ENCODE peak calls at places on chromosomes 3 and 15, in eight cellular contexts. S is HCT116; D is effector memory CD4-positive, alpha-beta T cell; X is CD8-positive, alpha-beta memory T cell; K is activated naive CD8-positive, alpha-beta T cell treated with anti-CD3 and anti-CD28 coated beads, Interleukin-2, amount 50 U/mL, for 24 hours; P is activated CD4-positive, CD25-positive, alpha-beta regulatory T cell; E is T-helper 9 cell; Z is stimulated activated CD4-positive, alpha-beta T cell treated with anti-CD3 and anti-CD28 coated beads, Interleukin-1b, Interleukin-23, amount 100 ng/mL, for 4 hours. L is an unnamed sample.

GRCh38 chr3:42194943-42195510 is 71.0 kb downstream of the CCK start:
- DNase-seq in S (no peak), X (no peak), K (no peak), Z (no peak), E (no peak), P (no peak), D (no peak), L (no peak)

GRCh38 chr15:88484781-88485246 is 17.3 kb downstream of the MRPS11 start:
- DNase-seq in P (no peak), K (no peak), D (no peak), S (no peak), X (no peak), E (no peak), Z (no peak), L (peak)

GRCh38 chr15:90762109-90762508 is 45.0 kb downstream of the BLM start:
- DNase-seq in Z (no peak), D (no peak), K (no peak), S (no peak), P (no peak), X (no peak), E (no peak), L (peak)

GRCh38 chr15:82540984-82541431 is 751 bp upstream of the RPS17 start:
- DNase-seq in E (no peak), P (no peak), Z (no peak), K (no peak), D (no peak), X (no peak), S (no peak), L (no peak)

GRCh38 chr15:62647195-62647865 is 395.2 kb upstream of the TPM1 start:
- DNase-seq in Z (no peak), S (peak), K (no peak), D (no peak), X (no peak), P (no peak), E (no peak), L (no peak)

GRCh38 chr3:130715616-130716015 is 31.0 kb downstream of the PIK3R4 start:
- DNase-seq in Z (no peak), D (no peak), X (no peak), K (no peak), P (no peak), E (no peak), S (no peak), L (no peak)

GRCh38 chr3:143443851-143444331 is 324.3 kb downstream of the CHST2 start:
- DNase-seq in S (peak), E (no peak), P (no peak), D (no peak), K (peak), X (no peak), Z (no peak), L (peak)

GRCh38 chr15:80478075-80478474 is 73.9 kb downstream of the ARNT2 start:
- DNase-seq in X (no peak), E (no peak), S (no peak), P (no peak), D (no peak), K (no peak), Z (no peak), L (no peak)

GRCh38 chr3:195873281-195873887 is 35.0 kb downstream of the TNK2 start:
- DNase-seq in P (no peak), E (no peak), K (no peak), D (no peak), S (no peak), X (no peak), Z (no peak), L (no peak)

GRCh38 chr3:16484216-16484615 is 29.3 kb downstream of the RFTN1 start:
- DNase-seq in S (no peak), D (no peak), P (no peak), Z (no peak), E (no peak), X (no peak), K (no peak), L (peak)

GRCh38 chr3:9396632-9397330 is 634 bp upstream of the SETD5 start:
- DNase-seq in P (peak), S (peak), E (peak), K (peak), Z (peak), D (peak), X (peak), L (peak)

GRCh38 chr15:29613951-29614382 is 208.3 kb downstream of the TJP1 start:
- DNase-seq in D (no peak), P (no peak), S (peak), X (no peak), Z (no peak), K (no peak), E (no peak), L (no peak)

GRCh38 chr15:58293622-58294550 is 137.9 kb upstream of the LIPC start:
- DNase-seq in Z (no peak), K (no peak), D (no peak), E (no peak), P (no peak), S (no peak), X (no peak), L (no peak)

GRCh38 chr15:25175033-25175788 is 220.4 kb downstream of the SNRPN start:
- DNase-seq in Z (no peak), D (no peak), S (no peak), P (no peak), E (no peak), K (no peak), X (no peak), L (no peak)

GRCh38 chr3:70740872-70741271 is 428.4 kb upstream of the MDFIC2 start:
- DNase-seq in S (no peak), X (no peak), E (no peak), P (no peak), K (no peak), Z (no peak), D (no peak), L (no peak)

GRCh38 chr3:122760457-122761271 is 33.0 kb downstream of the HSPBAP1 start:
- DNase-seq in K (no peak), P (no peak), Z (no peak), D (no peak), E (no peak), S (peak), X (no peak), L (no peak)

GRCh38 chr3:191499307-191500125 is 38.6 kb downstream of the PYDC2 start:
- DNase-seq in X (no peak), S (no peak), D (no peak), K (no peak), Z (no peak), E (no peak), P (no peak), L (peak)

GRCh38 chr3:46386206-46386605 is 15.5 kb downstream of the CCR5 start:
- DNase-seq in K (no peak), D (no peak), Z (no peak), S (peak), E (no peak), P (no peak), X (no peak), L (no peak)

GRCh38 chr15:49225572-49226281 is 55.7 kb downstream of the GALK2 start:
- DNase-seq in K (no peak), P (no peak), X (no peak), Z (no peak), D (no peak), E (no peak), S (peak), L (no peak)

GRCh38 chr3:55615694-55616310 is 128.7 kb upstream of the WNT5A start:
- DNase-seq in S (no peak), D (no peak), E (no peak), X (no peak), K (no peak), P (no peak), Z (no peak), L (no peak)

GRCh38 chr3:136586580-136586979 is 165.6 kb downstream of the STAG1 start:
- DNase-seq in D (no peak), K (no peak), P (no peak), S (no peak), Z (no peak), X (no peak), E (no peak), L (no peak)

GRCh38 chr3:10822055-10822454 is 6.0 kb downstream of the SLC6A11 start:
- DNase-seq in E (no peak), Z (no peak), S (no peak), D (no peak), P (no peak), X (no peak), K (no peak), L (no peak)

GRCh38 chr15:58933311-58934113 is at the start of gene SLTM:
- DNase-seq in P (peak), D (peak), E (peak), S (peak), K (peak), X (peak), Z (peak), L (peak)

GRCh38 chr3:128353991-128354687 is 112.6 kb downstream of the DNAJB8 start:
- DNase-seq in K (no peak), S (no peak), D (no peak), Z (no peak), P (no peak), E (no peak), X (no peak), L (no peak)

GRCh38 chr15:101652098-101652782 is at the start of gene TM2D3:
- DNase-seq in D (peak), X (peak), S (peak), E (peak), P (peak), Z (peak), K (peak), L (peak)

GRCh38 chr15:65558336-65558735 is 28.1 kb downstream of the HACD3 start:
- DNase-seq in E (no peak), X (no peak), D (no peak), Z (no peak), S (no peak), K (no peak), P (no peak), L (no peak)

GRCh38 chr15:64623347-64624024 is 151.9 kb downstream of the RBPMS2 start:
- DNase-seq in Z (peak), S (no peak), K (peak), P (no peak), E (no peak), X (no peak), D (no peak), L (peak)

GRCh38 chr3:46990573-46991374 is 11.3 kb downstream of the NBEAL2 start:
- DNase-seq in E (no peak), K (no peak), D (no peak), X (no peak), Z (no peak), P (no peak), S (no peak), L (no peak)

GRCh38 chr15:73632670-73633058 is 525 bp downstream of the NPTN start:
- DNase-seq in E (no peak), K (no peak), X (no peak), D (no peak), P (no peak), Z (no peak), S (no peak), L (no peak)

GRCh38 chr15:77030042-77030927 is 35.4 kb downstream of the PSTPIP1 start:
- DNase-seq in S (no peak), E (no peak), P (no peak), D (no peak), K (peak), X (no peak), Z (no peak), L (no peak)